ENCODE peak calls at places on chromosomes 3 and 15, in five cellular contexts. T, S, E, X and V are unnamed samples.

GRCh38 chr15:48380183-48380582 is 49.0 kb downstream of the DUT start:
- DNase-seq in S (no peak), T (no peak), E (no peak), X (no peak), V (no peak)

GRCh38 chr3:184338538-184338945 is 1.1 kb downstream of the FAM131A start:
- DNase-seq in S (peak), T (peak), E (peak), X (no peak), V (no peak)

GRCh38 chr15:85886345-85886935 is 91.7 kb upstream of the KLHL25 start:
- DNase-seq in T (no peak), X (no peak), E (no peak), S (no peak), V (no peak)

GRCh38 chr3:16286161-16286560 is 21.1 kb downstream of the OXNAD1 start:
- DNase-seq in S (no peak), T (no peak), X (no peak), E (no peak), V (no peak)

GRCh38 chr3:182389041-182389815 is 404.1 kb upstream of the ATP11B start:
- DNase-seq in E (no peak), S (no peak), X (peak), T (no peak), V (peak)

GRCh38 chr15:81275711-81276417 is 48.1 kb downstream of the STARD5 start:
- DNase-seq in E (no peak), S (no peak), X (no peak), T (no peak), V (no peak)

GRCh38 chr3:159855599-159856495 is 132.8 kb upstream of the IL12A start:
- DNase-seq in E (no peak), S (no peak), X (peak), T (no peak), V (no peak)

GRCh38 chr3:195410546-195410945 is 32.3 kb downstream of the ACAP2 start:
- DNase-seq in S (no peak), X (no peak), T (no peak), E (no peak), V (no peak)

GRCh38 chr15:70636540-70637165 is 126.7 kb downstream of the UACA start:
- DNase-seq in E (no peak), S (no peak), X (no peak), T (no peak), V (no peak)

GRCh38 chr3:63128380-63128779 is 149.7 kb upstream of the SYNPR start:
- DNase-seq in X (no peak), S (no peak), T (no peak), E (no peak), V (no peak)

GRCh38 chr3:50509715-50510114 is 6.3 kb upstream of the CACNA2D2 start:
- DNase-seq in S (no peak), E (no peak), T (no peak), X (no peak), V (no peak)

GRCh38 chr3:123295901-123296250 is 94.1 kb downstream of the SEC22A start:
- DNase-seq in E (no peak), X (no peak), T (no peak), S (no peak), V (no peak)

GRCh38 chr15:40063563-40064011 is 24.6 kb upstream of the SRP14 start:
- DNase-seq in S (no peak), E (no peak), X (peak), T (no peak), V (peak)

GRCh38 chr3:98699132-98699531 is 64.0 kb upstream of the ST3GAL6 start:
- DNase-seq in T (no peak), S (no peak), E (no peak), X (peak), V (no peak)

GRCh38 chr15:64013179-64014043 is 32.9 kb downstream of the DAPK2 start:
- DNase-seq in E (no peak), T (no peak), S (no peak), X (peak), V (peak)

GRCh38 chr15:77497108-77497737 is 76.5 kb downstream of the HMG20A start:
- DNase-seq in T (peak), S (peak), E (peak), X (peak), V (no peak)

GRCh38 chr3:3069723-3070122 is 40.5 kb downstream of the IL5RA start:
- DNase-seq in E (no peak), X (no peak), T (no peak), S (no peak), V (peak)

GRCh38 chr15:38274135-38274534 is 21.5 kb downstream of the SPRED1 start:
- DNase-seq in S (no peak), E (no peak), T (no peak), X (no peak), V (no peak)

GRCh38 chr3:123447749-123448502 is 964 bp downstream of the ADCY5 start:
- DNase-seq in T (no peak), S (peak), X (no peak), E (no peak), V (no peak)

GRCh38 chr3:9201278-9201677 is 48.2 kb downstream of the SRGAP3 start:
- DNase-seq in S (no peak), X (no peak), E (no peak), T (no peak), V (no peak)

GRCh38 chr3:17132286-17133115 is 247.7 kb downstream of the PLCL2 start:
- DNase-seq in E (no peak), S (no peak), T (no peak), X (no peak), V (no peak)

GRCh38 chr15:57865294-57865693 is 158.8 kb downstream of the POLR2M start:
- DNase-seq in S (no peak), X (no peak), E (no peak), T (no peak), V (peak)

GRCh38 chr3:136075218-136075808 is 109.8 kb downstream of the PPP2R3A start:
- DNase-seq in E (peak), X (peak), T (peak), S (peak), V (peak)

GRCh38 chr3:178434206-178434805 is 101.9 kb upstream of the KCNMB2 start:
- DNase-seq in T (no peak), S (no peak), E (no peak), X (no peak), V (no peak)

GRCh38 chr3:128553560-128553959 is 60.6 kb upstream of the GATA2 start:
- DNase-seq in S (no peak), T (no peak), X (no peak), E (no peak), V (no peak)

GRCh38 chr15:58561321-58561720 is 129.5 kb downstream of the LIPC start:
- DNase-seq in S (no peak), X (no peak), E (no peak), T (no peak), V (no peak)

GRCh38 chr3:129503387-129504010 is 24.9 kb upstream of the RHO start:
- DNase-seq in T (peak), E (no peak), X (no peak), S (no peak), V (no peak)

GRCh38 chr15:72116680-72117447 is 1.1 kb downstream of the MYO9A start:
- DNase-seq in S (peak), E (peak), X (peak), T (peak), V (peak)
- H3K27ac ChIP-seq in S (peak), E (peak), X (peak), T (peak), V (peak)

DNA sequence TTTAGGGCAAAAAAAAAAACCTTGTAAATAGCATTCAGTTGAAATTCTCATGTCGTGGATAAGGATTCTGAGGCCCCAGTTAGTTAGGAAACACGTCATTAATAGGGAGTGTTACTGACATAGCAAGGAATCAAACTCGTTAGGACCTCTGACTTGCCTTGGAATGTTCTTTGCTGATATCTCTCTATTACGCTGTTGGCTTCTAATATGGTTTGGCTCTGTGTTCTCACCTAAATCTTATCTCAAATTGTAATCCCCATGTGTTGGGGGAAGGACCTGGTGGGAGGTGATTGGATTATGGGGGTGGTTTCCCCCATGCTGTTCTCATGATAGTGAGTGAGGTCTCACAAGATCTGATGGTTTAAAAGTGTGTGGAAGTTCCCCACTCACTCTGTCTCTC is 40.3 kb downstream of the CHL1 start:
- DNase-seq in S (no peak), X (no peak), T (no peak), E (no peak), V (no peak)
- H3K27ac ChIP-seq in S (no peak), X (no peak), T (no peak), E (no peak), V (no peak)

GRCh38 chr15:61038387-61038786 is 190.7 kb downstream of the RORA start:
- DNase-seq in S (no peak), T (no peak), X (no peak), E (peak), V (no peak)
- H3K27ac ChIP-seq in S (no peak), T (no peak), X (no peak), E (no peak), V (no peak)

DNA sequence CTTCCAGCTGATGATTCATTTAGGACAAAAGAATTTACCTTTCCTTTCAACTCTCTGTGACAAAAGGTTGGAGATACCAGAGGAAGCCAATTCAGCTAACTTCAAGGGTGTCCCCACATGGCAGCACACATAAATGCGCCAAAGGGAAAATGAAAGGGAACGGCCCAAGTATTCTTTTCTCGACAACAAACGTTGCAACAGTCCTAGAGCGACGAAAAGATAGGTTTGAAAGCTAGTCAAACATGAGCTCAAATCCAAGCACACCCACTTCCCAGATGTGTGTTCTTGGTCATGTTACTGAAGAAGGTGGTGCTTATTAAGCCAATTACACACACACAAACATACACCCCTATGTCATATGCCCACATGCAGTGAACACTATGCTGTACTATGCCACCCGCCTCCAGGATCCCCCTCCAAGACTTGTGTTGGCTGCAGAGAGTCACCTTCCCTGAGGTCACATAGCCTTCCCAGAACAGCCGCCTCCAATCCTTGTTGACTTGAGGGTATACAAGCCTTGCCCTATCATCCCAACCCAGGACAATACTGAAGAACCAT is 27.5 kb downstream of the MAGI1 start:
- DNase-seq in X (no peak), S (no peak), E (no peak), T (no peak), V (no peak)
- H3K27ac ChIP-seq in X (peak), S (no peak), E (no peak), T (no peak), V (no peak)

GRCh38 chr15:25134546-25134945 is 179.8 kb downstream of the SNRPN start:
- DNase-seq in T (no peak), E (no peak), X (no peak), S (no peak), V (no peak)
- H3K27ac ChIP-seq in T (no peak), E (no peak), X (no peak), S (no peak), V (no peak)